ENCODE peak calls at places on chromosome X, in four cellular contexts. One of them, this sample, is unnamed.

GRCh38 chrX:115690554-115691216 is 129.7 kb downstream of the PLS3 start:
- DNase-seq in activated CD8-positive, alpha-beta T cell treated with anti-CD3 and anti-CD28 coated beads, Interleukin-2, amount 10 ng/mL, durations not matched to agents 7 days and 5 days: peak
- DNase-seq in left lobe of liver: no peak
- DNase-seq in fibroblast of lung: peak
- DNase-seq in this sample: peak

GRCh38 chrX:78725257-78725656 is 22.3 kb upstream of the LPAR4 start:
- DNase-seq in fibroblast of lung: no peak
- DNase-seq in left lobe of liver: no peak
- DNase-seq in activated CD8-positive, alpha-beta T cell treated with anti-CD3 and anti-CD28 coated beads, Interleukin-2, amount 10 ng/mL, durations not matched to agents 7 days and 5 days: no peak
- DNase-seq in this sample: no peak

GRCh38 chrX:130772313-130773140 is 130.5 kb downstream of the ENOX2 start:
- DNase-seq in left lobe of liver: no peak
- DNase-seq in activated CD8-positive, alpha-beta T cell treated with anti-CD3 and anti-CD28 coated beads, Interleukin-2, amount 10 ng/mL, durations not matched to agents 7 days and 5 days: no peak
- DNase-seq in fibroblast of lung: peak
- DNase-seq in this sample: no peak

GRCh38 chrX:134023851-134024281 is 38.5 kb upstream of the GPC3 start:
- DNase-seq in fibroblast of lung: no peak
- DNase-seq in activated CD8-positive, alpha-beta T cell treated with anti-CD3 and anti-CD28 coated beads, Interleukin-2, amount 10 ng/mL, durations not matched to agents 7 days and 5 days: no peak
- DNase-seq in left lobe of liver: no peak
- DNase-seq in this sample: peak

GRCh38 chrX:27571164-27571563 is 19.0 kb upstream of the DCAF8L2 start:
- DNase-seq in fibroblast of lung: no peak
- DNase-seq in left lobe of liver: no peak
- DNase-seq in activated CD8-positive, alpha-beta T cell treated with anti-CD3 and anti-CD28 coated beads, Interleukin-2, amount 10 ng/mL, durations not matched to agents 7 days and 5 days: no peak
- DNase-seq in this sample: no peak

GRCh38 chrX:115372026-115372610 is 82.6 kb downstream of the LUZP4 start:
- DNase-seq in fibroblast of lung: peak
- DNase-seq in activated CD8-positive, alpha-beta T cell treated with anti-CD3 and anti-CD28 coated beads, Interleukin-2, amount 10 ng/mL, durations not matched to agents 7 days and 5 days: no peak
- DNase-seq in left lobe of liver: no peak
- DNase-seq in this sample: no peak

GRCh38 chrX:15749642-15750610 is 11.9 kb downstream of the CA5B start:
- DNase-seq in left lobe of liver: no peak
- DNase-seq in activated CD8-positive, alpha-beta T cell treated with anti-CD3 and anti-CD28 coated beads, Interleukin-2, amount 10 ng/mL, durations not matched to agents 7 days and 5 days: peak
- DNase-seq in fibroblast of lung: peak
- DNase-seq in this sample: no peak

GRCh38 chrX:131747173-131747572 is 203.3 kb downstream of the OR13H1 start:
- DNase-seq in fibroblast of lung: peak
- DNase-seq in activated CD8-positive, alpha-beta T cell treated with anti-CD3 and anti-CD28 coated beads, Interleukin-2, amount 10 ng/mL, durations not matched to agents 7 days and 5 days: no peak
- DNase-seq in left lobe of liver: no peak
- DNase-seq in this sample: no peak

GRCh38 chrX:16096131-16096530 is 27.2 kb upstream of the GRPR start:
- DNase-seq in left lobe of liver: no peak
- DNase-seq in activated CD8-positive, alpha-beta T cell treated with anti-CD3 and anti-CD28 coated beads, Interleukin-2, amount 10 ng/mL, durations not matched to agents 7 days and 5 days: no peak
- DNase-seq in fibroblast of lung: no peak
- DNase-seq in this sample: no peak